ENCODE peak calls at places on chromosome 15, in seven cellular contexts. D is ELF-1, N is cardiac fibroblast, H is COR-L47, F is GM03348, U is fibroblast of the aortic adventitia, P is HT1080. X is an unnamed sample.

GRCh38 chr15:81297147-81297572 is 26.8 kb downstream of the STARD5 start:
- DNase-seq in D (no peak), N (peak; percentile 63), H (no peak), F (peak; percentile 67), U (peak; percentile 68), P (peak; percentile 64), X (peak; percentile 10)

GRCh38 chr15:58694641-58695398 is 54.7 kb downstream of the ADAM10 start:
- DNase-seq in D (no peak), N (peak; percentile 52), H (no peak), F (peak; percentile 27), U (peak; percentile 28), P (no peak), X (no peak)

GRCh38 chr15:39202641-39203040 is 378.2 kb upstream of the THBS1 start:
- DNase-seq in D (no peak), N (peak; percentile 28), H (no peak), F (peak; percentile 17), U (no peak), P (no peak), X (peak; percentile 70)

GRCh38 chr15:55993804-55994539 is 560 bp upstream of the NEDD4 start:
- DNase-seq in D (peak; percentile 79), N (peak; percentile 59), H (peak; percentile 60), F (peak; percentile 40), U (peak; percentile 68), P (peak; percentile 54), X (peak; percentile 71)

GRCh38 chr15:101017935-101018849 is 99.0 kb downstream of the LRRK1 start:
- DNase-seq in D (no peak), N (peak; percentile 86), H (no peak), F (no peak), U (peak; percentile 70), P (no peak), X (no peak)

GRCh38 chr15:38991701-38992100 is 427.1 kb upstream of the RASGRP1 start:
- DNase-seq in D (no peak), N (peak; percentile 74), H (no peak), F (peak; percentile 36), U (peak; percentile 81), P (no peak), X (no peak)

GRCh38 chr15:60362318-60363023 is 35.3 kb downstream of the ANXA2 start:
- DNase-seq in D (no peak), N (peak; percentile 44), H (no peak), F (peak; percentile 58), U (peak; percentile 93), P (peak; percentile 92), X (peak; percentile 84)

GRCh38 chr15:90960316-90961091 is 5.8 kb downstream of the RCCD1 start:
- DNase-seq in D (no peak), N (no peak), H (no peak), F (no peak), U (no peak), P (no peak), X (no peak)

GRCh38 chr15:79828447-79828846 is 68.4 kb downstream of the MTHFS start:
- DNase-seq in D (no peak), N (no peak), H (no peak), F (no peak), U (no peak), P (no peak), X (no peak)

X was measured in LHCN-M2.